ENCODE peak calls at places on chromosomes 4 and X, in four cellular contexts. One of them, this sample, is unnamed.

GRCh38 chr4:73864365-73864764 is 4.8 kb upstream of the CXCL1 start:
- DNase-seq in dermis blood vessel endothelial cell: peak; percentile 58
- DNase-seq in ACHN: peak; percentile 42
- DNase-seq in activated CD4-positive, alpha-beta T cell treated with anti-CD3 and anti-CD28 coated beads, Interleukin-2, amount 50 U/mL, for 48 hours: no peak
- DNase-seq in this sample: no peak

GRCh38 chrX:440636-441035 is 53.9 kb upstream of the PPP2R3B start:
- DNase-seq in ACHN: no peak
- DNase-seq in activated CD4-positive, alpha-beta T cell treated with anti-CD3 and anti-CD28 coated beads, Interleukin-2, amount 50 U/mL, for 48 hours: no peak
- DNase-seq in dermis blood vessel endothelial cell: no peak
- DNase-seq in this sample: no peak

GRCh38 chrX:153537526-153538295 is 20.3 kb downstream of the ATP2B3 start:
- DNase-seq in activated CD4-positive, alpha-beta T cell treated with anti-CD3 and anti-CD28 coated beads, Interleukin-2, amount 50 U/mL, for 48 hours: no peak
- DNase-seq in dermis blood vessel endothelial cell: no peak
- DNase-seq in ACHN: no peak
- DNase-seq in this sample: no peak

GRCh38 chr4:18049446-18049845 is 27.9 kb upstream of the LCORL start:
- DNase-seq in dermis blood vessel endothelial cell: no peak
- DNase-seq in activated CD4-positive, alpha-beta T cell treated with anti-CD3 and anti-CD28 coated beads, Interleukin-2, amount 50 U/mL, for 48 hours: no peak
- DNase-seq in ACHN: no peak
- DNase-seq in this sample: no peak

GRCh38 chrX:72467171-72467570 is 105.5 kb downstream of the HDAC8 start:
- DNase-seq in dermis blood vessel endothelial cell: no peak
- DNase-seq in ACHN: no peak
- DNase-seq in activated CD4-positive, alpha-beta T cell treated with anti-CD3 and anti-CD28 coated beads, Interleukin-2, amount 50 U/mL, for 48 hours: no peak
- DNase-seq in this sample: no peak

GRCh38 chr4:74547042-74547441 is 102.1 kb downstream of the AREG start:
- DNase-seq in ACHN: no peak
- DNase-seq in dermis blood vessel endothelial cell: peak; percentile 48
- DNase-seq in activated CD4-positive, alpha-beta T cell treated with anti-CD3 and anti-CD28 coated beads, Interleukin-2, amount 50 U/mL, for 48 hours: no peak
- DNase-seq in this sample: no peak

GRCh38 chr4:2503809-2504208 is 32.6 kb upstream of the FAM193A start:
- DNase-seq in dermis blood vessel endothelial cell: no peak
- DNase-seq in activated CD4-positive, alpha-beta T cell treated with anti-CD3 and anti-CD28 coated beads, Interleukin-2, amount 50 U/mL, for 48 hours: no peak
- DNase-seq in ACHN: no peak
- DNase-seq in this sample: no peak

GRCh38 chr4:124061413-124061812 is 651.1 kb downstream of the ANKRD50 start:
- DNase-seq in dermis blood vessel endothelial cell: peak; percentile 22
- DNase-seq in ACHN: no peak
- DNase-seq in activated CD4-positive, alpha-beta T cell treated with anti-CD3 and anti-CD28 coated beads, Interleukin-2, amount 50 U/mL, for 48 hours: no peak
- DNase-seq in this sample: no peak

GRCh38 chr4:158130204-158130603 is 42.6 kb downstream of the GASK1B start:
- DNase-seq in dermis blood vessel endothelial cell: no peak
- DNase-seq in ACHN: no peak
- DNase-seq in activated CD4-positive, alpha-beta T cell treated with anti-CD3 and anti-CD28 coated beads, Interleukin-2, amount 50 U/mL, for 48 hours: no peak
- DNase-seq in this sample: no peak

GRCh38 chrX:85114171-85114570 is 110.5 kb downstream of the APOOL start:
- DNase-seq in ACHN: no peak
- DNase-seq in activated CD4-positive, alpha-beta T cell treated with anti-CD3 and anti-CD28 coated beads, Interleukin-2, amount 50 U/mL, for 48 hours: no peak
- DNase-seq in dermis blood vessel endothelial cell: no peak
- DNase-seq in this sample: no peak

GRCh38 chrX:1244164-1245076 is 24.2 kb upstream of the CSF2RA start:
- DNase-seq in dermis blood vessel endothelial cell: no peak
- DNase-seq in ACHN: peak; percentile 11
- DNase-seq in activated CD4-positive, alpha-beta T cell treated with anti-CD3 and anti-CD28 coated beads, Interleukin-2, amount 50 U/mL, for 48 hours: no peak
- DNase-seq in this sample: no peak

GRCh38 chr4:143587703-143588102 is 74.2 kb downstream of the SMARCA5 start:
- DNase-seq in dermis blood vessel endothelial cell: peak; percentile 69
- DNase-seq in activated CD4-positive, alpha-beta T cell treated with anti-CD3 and anti-CD28 coated beads, Interleukin-2, amount 50 U/mL, for 48 hours: no peak
- DNase-seq in ACHN: peak; percentile 4
- DNase-seq in this sample: no peak

GRCh38 chr4:184300816-184301215 is 83.1 kb upstream of the ENPP6 start:
- DNase-seq in ACHN: no peak
- DNase-seq in dermis blood vessel endothelial cell: no peak
- DNase-seq in activated CD4-positive, alpha-beta T cell treated with anti-CD3 and anti-CD28 coated beads, Interleukin-2, amount 50 U/mL, for 48 hours: no peak
- DNase-seq in this sample: no peak

GRCh38 chrX:42694260-42694815 is 83.6 kb downstream of the PPP1R2C start:
- DNase-seq in dermis blood vessel endothelial cell: no peak
- DNase-seq in ACHN: no peak
- DNase-seq in activated CD4-positive, alpha-beta T cell treated with anti-CD3 and anti-CD28 coated beads, Interleukin-2, amount 50 U/mL, for 48 hours: peak; percentile 28
- DNase-seq in this sample: no peak

GRCh38 chr4:144202091-144202490 is 61.6 kb upstream of the GYPA start:
- DNase-seq in activated CD4-positive, alpha-beta T cell treated with anti-CD3 and anti-CD28 coated beads, Interleukin-2, amount 50 U/mL, for 48 hours: no peak
- DNase-seq in dermis blood vessel endothelial cell: no peak
- DNase-seq in ACHN: no peak
- DNase-seq in this sample: no peak

GRCh38 chr4:1593038-1593417 is 91.1 kb downstream of the FAM53A start:
- DNase-seq in dermis blood vessel endothelial cell: no peak
- DNase-seq in ACHN: no peak
- DNase-seq in activated CD4-positive, alpha-beta T cell treated with anti-CD3 and anti-CD28 coated beads, Interleukin-2, amount 50 U/mL, for 48 hours: no peak
- DNase-seq in this sample: no peak

GRCh38 chr4:128768373-128768996 is 41.0 kb upstream of the JADE1 start:
- DNase-seq in activated CD4-positive, alpha-beta T cell treated with anti-CD3 and anti-CD28 coated beads, Interleukin-2, amount 50 U/mL, for 48 hours: no peak
- DNase-seq in dermis blood vessel endothelial cell: no peak
- DNase-seq in ACHN: no peak
- DNase-seq in this sample: no peak

GRCh38 chr4:151887151-151887815 is 126.5 kb upstream of the GATB start:
- DNase-seq in dermis blood vessel endothelial cell: no peak
- DNase-seq in activated CD4-positive, alpha-beta T cell treated with anti-CD3 and anti-CD28 coated beads, Interleukin-2, amount 50 U/mL, for 48 hours: no peak
- DNase-seq in ACHN: no peak
- DNase-seq in this sample: peak; percentile 7

GRCh38 chr4:83599183-83599582 is 63.3 kb downstream of the GPAT3 start:
- DNase-seq in ACHN: peak; percentile 60
- DNase-seq in activated CD4-positive, alpha-beta T cell treated with anti-CD3 and anti-CD28 coated beads, Interleukin-2, amount 50 U/mL, for 48 hours: no peak
- DNase-seq in dermis blood vessel endothelial cell: peak; percentile 27
- DNase-seq in this sample: no peak

GRCh38 chrX:71454222-71454621 is 78.7 kb upstream of the OGT start:
- DNase-seq in ACHN: no peak
- DNase-seq in dermis blood vessel endothelial cell: no peak
- DNase-seq in activated CD4-positive, alpha-beta T cell treated with anti-CD3 and anti-CD28 coated beads, Interleukin-2, amount 50 U/mL, for 48 hours: no peak
- DNase-seq in this sample: no peak